ENCODE peak calls at places on chromosomes 12 and 14, in ten cellular contexts. One of them, this sample, is unnamed.

GRCh38 chr12:62785941-62786559 is 148.9 kb downstream of the PPM1H start:
- DNase-seq in neural progenitor cell: no peak
- DNase-seq in cardiac septum: no peak
- DNase-seq in activated T-cell treated with anti-CD3 and anti-CD28 coated beads for 1 hour: no peak
- DNase-seq in stimulated activated CD8-positive, alpha-beta memory T cell treated with anti-CD3 and anti-CD28 coated beads, Interleukin-4, amount 100 ng/mL, for 24 hours: no peak
- DNase-seq in esophagus squamous epithelium: no peak
- DNase-seq in HFFc6: peak; percentile 90
- DNase-seq in NCI-H146: no peak
- DNase-seq in activated CD4-positive, alpha-beta T cell treated with anti-CD3 and anti-CD28 coated beads, Interleukin-2, amount 10 ng/mL, durations not matched to agents 7 days and 5 days: no peak
- DNase-seq in epithelial cell of esophagus: peak; percentile 96
- DNase-seq in this sample: peak; percentile 99

GRCh38 chr12:49057888-49058287 is 2.7 kb downstream of the KMT2D start:
- DNase-seq in stimulated activated CD8-positive, alpha-beta memory T cell treated with anti-CD3 and anti-CD28 coated beads, Interleukin-4, amount 100 ng/mL, for 24 hours: no peak
- DNase-seq in activated T-cell treated with anti-CD3 and anti-CD28 coated beads for 1 hour: no peak
- DNase-seq in activated CD4-positive, alpha-beta T cell treated with anti-CD3 and anti-CD28 coated beads, Interleukin-2, amount 10 ng/mL, durations not matched to agents 7 days and 5 days: peak; percentile 18
- DNase-seq in epithelial cell of esophagus: peak; percentile 19
- DNase-seq in cardiac septum: no peak
- DNase-seq in HFFc6: no peak
- DNase-seq in NCI-H146: no peak
- DNase-seq in neural progenitor cell: peak; percentile 15
- DNase-seq in esophagus squamous epithelium: no peak
- DNase-seq in this sample: no peak

GRCh38 chr12:79935624-79936040 is 735 bp upstream of the PPP1R12A start:
- DNase-seq in cardiac septum: no peak
- DNase-seq in neural progenitor cell: peak; percentile 67
- DNase-seq in HFFc6: peak; percentile 16
- DNase-seq in activated T-cell treated with anti-CD3 and anti-CD28 coated beads for 1 hour: no peak
- DNase-seq in stimulated activated CD8-positive, alpha-beta memory T cell treated with anti-CD3 and anti-CD28 coated beads, Interleukin-4, amount 100 ng/mL, for 24 hours: no peak
- DNase-seq in esophagus squamous epithelium: no peak
- DNase-seq in NCI-H146: peak; percentile 55
- DNase-seq in epithelial cell of esophagus: peak; percentile 19
- DNase-seq in activated CD4-positive, alpha-beta T cell treated with anti-CD3 and anti-CD28 coated beads, Interleukin-2, amount 10 ng/mL, durations not matched to agents 7 days and 5 days: no peak
- DNase-seq in this sample: peak; percentile 39

GRCh38 chr12:124655317-124656213 is 88.2 kb upstream of the NCOR2 start:
- DNase-seq in activated T-cell treated with anti-CD3 and anti-CD28 coated beads for 1 hour: no peak
- DNase-seq in epithelial cell of esophagus: no peak
- DNase-seq in cardiac septum: peak; percentile 89
- DNase-seq in NCI-H146: no peak
- DNase-seq in activated CD4-positive, alpha-beta T cell treated with anti-CD3 and anti-CD28 coated beads, Interleukin-2, amount 10 ng/mL, durations not matched to agents 7 days and 5 days: no peak
- DNase-seq in neural progenitor cell: peak; percentile 44
- DNase-seq in stimulated activated CD8-positive, alpha-beta memory T cell treated with anti-CD3 and anti-CD28 coated beads, Interleukin-4, amount 100 ng/mL, for 24 hours: no peak
- DNase-seq in HFFc6: peak; percentile 81
- DNase-seq in esophagus squamous epithelium: no peak
- DNase-seq in this sample: peak; percentile 60

GRCh38 chr12:19298837-19299605 is 140.3 kb upstream of the AEBP2 start:
- DNase-seq in epithelial cell of esophagus: peak; percentile 66
- DNase-seq in activated T-cell treated with anti-CD3 and anti-CD28 coated beads for 1 hour: no peak
- DNase-seq in stimulated activated CD8-positive, alpha-beta memory T cell treated with anti-CD3 and anti-CD28 coated beads, Interleukin-4, amount 100 ng/mL, for 24 hours: no peak
- DNase-seq in activated CD4-positive, alpha-beta T cell treated with anti-CD3 and anti-CD28 coated beads, Interleukin-2, amount 10 ng/mL, durations not matched to agents 7 days and 5 days: no peak
- DNase-seq in cardiac septum: no peak
- DNase-seq in NCI-H146: no peak
- DNase-seq in neural progenitor cell: no peak
- DNase-seq in HFFc6: no peak
- DNase-seq in esophagus squamous epithelium: no peak
- DNase-seq in this sample: no peak

GRCh38 chr14:91186515-91187066 is 57.9 kb downstream of the GPR68 start:
- DNase-seq in activated T-cell treated with anti-CD3 and anti-CD28 coated beads for 1 hour: no peak
- DNase-seq in HFFc6: peak; percentile 31
- DNase-seq in neural progenitor cell: no peak
- DNase-seq in epithelial cell of esophagus: peak; percentile 42
- DNase-seq in cardiac septum: no peak
- DNase-seq in esophagus squamous epithelium: no peak
- DNase-seq in NCI-H146: no peak
- DNase-seq in activated CD4-positive, alpha-beta T cell treated with anti-CD3 and anti-CD28 coated beads, Interleukin-2, amount 10 ng/mL, durations not matched to agents 7 days and 5 days: no peak
- DNase-seq in stimulated activated CD8-positive, alpha-beta memory T cell treated with anti-CD3 and anti-CD28 coated beads, Interleukin-4, amount 100 ng/mL, for 24 hours: no peak
- DNase-seq in this sample: peak; percentile 78

GRCh38 chr12:124556896-124557501 is 10.4 kb downstream of the NCOR2 start:
- DNase-seq in cardiac septum: no peak
- DNase-seq in neural progenitor cell: peak; percentile 47
- DNase-seq in activated CD4-positive, alpha-beta T cell treated with anti-CD3 and anti-CD28 coated beads, Interleukin-2, amount 10 ng/mL, durations not matched to agents 7 days and 5 days: no peak
- DNase-seq in esophagus squamous epithelium: no peak
- DNase-seq in stimulated activated CD8-positive, alpha-beta memory T cell treated with anti-CD3 and anti-CD28 coated beads, Interleukin-4, amount 100 ng/mL, for 24 hours: no peak
- DNase-seq in NCI-H146: no peak
- DNase-seq in activated T-cell treated with anti-CD3 and anti-CD28 coated beads for 1 hour: no peak
- DNase-seq in epithelial cell of esophagus: no peak
- DNase-seq in HFFc6: no peak
- DNase-seq in this sample: no peak

GRCh38 chr14:60647081-60647836 is 2.0 kb downstream of the SIX1 start:
- DNase-seq in stimulated activated CD8-positive, alpha-beta memory T cell treated with anti-CD3 and anti-CD28 coated beads, Interleukin-4, amount 100 ng/mL, for 24 hours: no peak
- DNase-seq in NCI-H146: peak; percentile 18
- DNase-seq in epithelial cell of esophagus: peak; percentile 81
- DNase-seq in neural progenitor cell: peak; percentile 80
- DNase-seq in activated CD4-positive, alpha-beta T cell treated with anti-CD3 and anti-CD28 coated beads, Interleukin-2, amount 10 ng/mL, durations not matched to agents 7 days and 5 days: no peak
- DNase-seq in cardiac septum: no peak
- DNase-seq in HFFc6: peak; percentile 48
- DNase-seq in activated T-cell treated with anti-CD3 and anti-CD28 coated beads for 1 hour: no peak
- DNase-seq in esophagus squamous epithelium: no peak
- DNase-seq in this sample: peak; percentile 75

GRCh38 chr14:94598816-94599655 is 13.2 kb upstream of the SERPINA3 start:
- DNase-seq in stimulated activated CD8-positive, alpha-beta memory T cell treated with anti-CD3 and anti-CD28 coated beads, Interleukin-4, amount 100 ng/mL, for 24 hours: no peak
- DNase-seq in neural progenitor cell: peak; percentile 21
- DNase-seq in HFFc6: peak; percentile 1
- DNase-seq in cardiac septum: no peak
- DNase-seq in esophagus squamous epithelium: no peak
- DNase-seq in NCI-H146: no peak
- DNase-seq in activated T-cell treated with anti-CD3 and anti-CD28 coated beads for 1 hour: no peak
- DNase-seq in activated CD4-positive, alpha-beta T cell treated with anti-CD3 and anti-CD28 coated beads, Interleukin-2, amount 10 ng/mL, durations not matched to agents 7 days and 5 days: no peak
- DNase-seq in epithelial cell of esophagus: peak; percentile 96
- DNase-seq in this sample: peak; percentile 98

GRCh38 chr12:113249546-113249945 is 28.3 kb downstream of the TPCN1 start:
- DNase-seq in cardiac septum: no peak
- DNase-seq in HFFc6: no peak
- DNase-seq in neural progenitor cell: no peak
- DNase-seq in esophagus squamous epithelium: no peak
- DNase-seq in epithelial cell of esophagus: no peak
- DNase-seq in activated T-cell treated with anti-CD3 and anti-CD28 coated beads for 1 hour: no peak
- DNase-seq in NCI-H146: no peak
- DNase-seq in stimulated activated CD8-positive, alpha-beta memory T cell treated with anti-CD3 and anti-CD28 coated beads, Interleukin-4, amount 100 ng/mL, for 24 hours: no peak
- DNase-seq in activated CD4-positive, alpha-beta T cell treated with anti-CD3 and anti-CD28 coated beads, Interleukin-2, amount 10 ng/mL, durations not matched to agents 7 days and 5 days: no peak
- DNase-seq in this sample: no peak

GRCh38 chr14:20723458-20723857 is 22.2 kb upstream of the EDDM3A start:
- DNase-seq in NCI-H146: no peak
- DNase-seq in cardiac septum: no peak
- DNase-seq in stimulated activated CD8-positive, alpha-beta memory T cell treated with anti-CD3 and anti-CD28 coated beads, Interleukin-4, amount 100 ng/mL, for 24 hours: no peak
- DNase-seq in HFFc6: no peak
- DNase-seq in activated CD4-positive, alpha-beta T cell treated with anti-CD3 and anti-CD28 coated beads, Interleukin-2, amount 10 ng/mL, durations not matched to agents 7 days and 5 days: no peak
- DNase-seq in neural progenitor cell: no peak
- DNase-seq in activated T-cell treated with anti-CD3 and anti-CD28 coated beads for 1 hour: no peak
- DNase-seq in esophagus squamous epithelium: no peak
- DNase-seq in epithelial cell of esophagus: no peak
- DNase-seq in this sample: no peak

GRCh38 chr14:102314242-102315011 is 5.1 kb upstream of the ZNF839 start:
- DNase-seq in activated T-cell treated with anti-CD3 and anti-CD28 coated beads for 1 hour: peak; percentile 68
- DNase-seq in HFFc6: peak; percentile 69
- DNase-seq in esophagus squamous epithelium: no peak
- DNase-seq in NCI-H146: peak; percentile 63
- DNase-seq in activated CD4-positive, alpha-beta T cell treated with anti-CD3 and anti-CD28 coated beads, Interleukin-2, amount 10 ng/mL, durations not matched to agents 7 days and 5 days: peak; percentile 83
- DNase-seq in epithelial cell of esophagus: peak; percentile 81
- DNase-seq in neural progenitor cell: peak; percentile 88
- DNase-seq in cardiac septum: peak; percentile 94
- DNase-seq in stimulated activated CD8-positive, alpha-beta memory T cell treated with anti-CD3 and anti-CD28 coated beads, Interleukin-4, amount 100 ng/mL, for 24 hours: peak; percentile 66
- DNase-seq in this sample: peak; percentile 91

GRCh38 chr12:78863482-78864427 is 819 bp upstream of the SYT1 start:
- DNase-seq in stimulated activated CD8-positive, alpha-beta memory T cell treated with anti-CD3 and anti-CD28 coated beads, Interleukin-4, amount 100 ng/mL, for 24 hours: no peak
- DNase-seq in HFFc6: peak; percentile 35
- DNase-seq in activated T-cell treated with anti-CD3 and anti-CD28 coated beads for 1 hour: no peak
- DNase-seq in neural progenitor cell: peak; percentile 81
- DNase-seq in epithelial cell of esophagus: peak; percentile 80
- DNase-seq in activated CD4-positive, alpha-beta T cell treated with anti-CD3 and anti-CD28 coated beads, Interleukin-2, amount 10 ng/mL, durations not matched to agents 7 days and 5 days: no peak
- DNase-seq in cardiac septum: no peak
- DNase-seq in NCI-H146: peak; percentile 94
- DNase-seq in esophagus squamous epithelium: no peak
- DNase-seq in this sample: peak; percentile 80

GRCh38 chr12:52091061-52091460 is 11.6 kb downstream of the SMIM41 start:
- DNase-seq in neural progenitor cell: no peak
- DNase-seq in esophagus squamous epithelium: no peak
- DNase-seq in HFFc6: no peak
- DNase-seq in activated CD4-positive, alpha-beta T cell treated with anti-CD3 and anti-CD28 coated beads, Interleukin-2, amount 10 ng/mL, durations not matched to agents 7 days and 5 days: no peak
- DNase-seq in cardiac septum: no peak
- DNase-seq in stimulated activated CD8-positive, alpha-beta memory T cell treated with anti-CD3 and anti-CD28 coated beads, Interleukin-4, amount 100 ng/mL, for 24 hours: no peak
- DNase-seq in activated T-cell treated with anti-CD3 and anti-CD28 coated beads for 1 hour: no peak
- DNase-seq in epithelial cell of esophagus: no peak
- DNase-seq in NCI-H146: no peak
- DNase-seq in this sample: no peak

GRCh38 chr14:62980693-62981092 is 64.6 kb downstream of the KCNH5 start:
- DNase-seq in neural progenitor cell: no peak
- DNase-seq in HFFc6: no peak
- DNase-seq in activated CD4-positive, alpha-beta T cell treated with anti-CD3 and anti-CD28 coated beads, Interleukin-2, amount 10 ng/mL, durations not matched to agents 7 days and 5 days: no peak
- DNase-seq in esophagus squamous epithelium: no peak
- DNase-seq in stimulated activated CD8-positive, alpha-beta memory T cell treated with anti-CD3 and anti-CD28 coated beads, Interleukin-4, amount 100 ng/mL, for 24 hours: no peak
- DNase-seq in activated T-cell treated with anti-CD3 and anti-CD28 coated beads for 1 hour: no peak
- DNase-seq in epithelial cell of esophagus: no peak
- DNase-seq in NCI-H146: no peak
- DNase-seq in cardiac septum: no peak
- DNase-seq in this sample: no peak

GRCh38 chr14:103948442-103948841 is 6.1 kb upstream of the RD3L start:
- DNase-seq in activated T-cell treated with anti-CD3 and anti-CD28 coated beads for 1 hour: no peak
- DNase-seq in stimulated activated CD8-positive, alpha-beta memory T cell treated with anti-CD3 and anti-CD28 coated beads, Interleukin-4, amount 100 ng/mL, for 24 hours: no peak
- DNase-seq in epithelial cell of esophagus: no peak
- DNase-seq in neural progenitor cell: no peak
- DNase-seq in NCI-H146: no peak
- DNase-seq in esophagus squamous epithelium: no peak
- DNase-seq in activated CD4-positive, alpha-beta T cell treated with anti-CD3 and anti-CD28 coated beads, Interleukin-2, amount 10 ng/mL, durations not matched to agents 7 days and 5 days: no peak
- DNase-seq in cardiac septum: no peak
- DNase-seq in HFFc6: no peak
- DNase-seq in this sample: no peak

GRCh38 chr14:96117101-96117897 is 78.1 kb downstream of the C14orf132 start:
- DNase-seq in neural progenitor cell: no peak
- DNase-seq in esophagus squamous epithelium: no peak
- DNase-seq in NCI-H146: peak; percentile 48
- DNase-seq in activated CD4-positive, alpha-beta T cell treated with anti-CD3 and anti-CD28 coated beads, Interleukin-2, amount 10 ng/mL, durations not matched to agents 7 days and 5 days: no peak
- DNase-seq in epithelial cell of esophagus: peak; percentile 66
- DNase-seq in cardiac septum: no peak
- DNase-seq in HFFc6: no peak
- DNase-seq in activated T-cell treated with anti-CD3 and anti-CD28 coated beads for 1 hour: no peak
- DNase-seq in stimulated activated CD8-positive, alpha-beta memory T cell treated with anti-CD3 and anti-CD28 coated beads, Interleukin-4, amount 100 ng/mL, for 24 hours: no peak
- DNase-seq in this sample: no peak

GRCh38 chr12:106139422-106140141 is 828 bp upstream of the NUAK1 start:
- DNase-seq in epithelial cell of esophagus: peak; percentile 66
- DNase-seq in NCI-H146: peak; percentile 69
- DNase-seq in activated T-cell treated with anti-CD3 and anti-CD28 coated beads for 1 hour: no peak
- DNase-seq in stimulated activated CD8-positive, alpha-beta memory T cell treated with anti-CD3 and anti-CD28 coated beads, Interleukin-4, amount 100 ng/mL, for 24 hours: peak; percentile 15
- DNase-seq in HFFc6: peak; percentile 73
- DNase-seq in cardiac septum: peak; percentile 88
- DNase-seq in activated CD4-positive, alpha-beta T cell treated with anti-CD3 and anti-CD28 coated beads, Interleukin-2, amount 10 ng/mL, durations not matched to agents 7 days and 5 days: no peak
- DNase-seq in neural progenitor cell: peak; percentile 93
- DNase-seq in esophagus squamous epithelium: no peak
- DNase-seq in this sample: peak; percentile 83

GRCh38 chr14:50447491-50447890 is 50.8 kb upstream of the CDKL1 start:
- DNase-seq in esophagus squamous epithelium: no peak
- DNase-seq in activated CD4-positive, alpha-beta T cell treated with anti-CD3 and anti-CD28 coated beads, Interleukin-2, amount 10 ng/mL, durations not matched to agents 7 days and 5 days: no peak
- DNase-seq in epithelial cell of esophagus: peak; percentile 78
- DNase-seq in cardiac septum: no peak
- DNase-seq in HFFc6: peak; percentile 5
- DNase-seq in activated T-cell treated with anti-CD3 and anti-CD28 coated beads for 1 hour: no peak
- DNase-seq in neural progenitor cell: no peak
- DNase-seq in NCI-H146: no peak
- DNase-seq in stimulated activated CD8-positive, alpha-beta memory T cell treated with anti-CD3 and anti-CD28 coated beads, Interleukin-4, amount 100 ng/mL, for 24 hours: no peak
- DNase-seq in this sample: peak; percentile 77